ENCODE peak calls at places on chromosomes 12 and 14, in nine cellular contexts. O is IMR-90, F is HepG2, H is spleen, M is GM12878, W is transverse colon, P is stomach, N is Peyer's patch, U is ovary. J is an unnamed sample.

GRCh38 chr12:131894981-131895639 is 688 bp downstream of the ULK1 start:
- DNase-seq in W (peak), F (no peak), H (peak), M (no peak), U (peak), P (peak), N (peak), O (no peak), J (peak)

GRCh38 chr12:101823891-101824290 is 6.9 kb downstream of the GNPTAB start:
- DNase-seq in P (peak), H (no peak), U (no peak), F (peak), N (peak), O (no peak), M (no peak), W (peak), J (peak)

GRCh38 chr12:104296718-104297117 is 6.8 kb upstream of the EID3 start:
- DNase-seq in O (no peak), N (no peak), F (no peak), U (no peak), H (no peak), W (no peak), P (no peak), M (no peak), J (no peak)

GRCh38 chr12:93957870-93958269 is 190.5 kb upstream of the PLXNC1 start:
- DNase-seq in F (no peak), M (no peak), O (peak), P (no peak), W (no peak), N (no peak), H (no peak), U (no peak), J (no peak)

GRCh38 chr12:49619286-49619685 is 4.1 kb upstream of the PRPF40B start:
- DNase-seq in W (no peak), O (peak), U (no peak), P (no peak), N (no peak), H (no peak), M (no peak), F (no peak), J (no peak)

GRCh38 chr12:10959777-10960176 is 20.7 kb upstream of the TAS2R14 start:
- DNase-seq in P (no peak), O (no peak), F (peak), M (no peak), W (no peak), U (no peak), H (no peak), N (no peak), J (no peak)

GRCh38 chr12:55619352-55620138 is 17.1 kb upstream of the OR10P1 start:
- DNase-seq in P (no peak), U (no peak), H (no peak), M (peak), F (peak), O (peak), W (peak), N (no peak), J (peak)

GRCh38 chr12:87661770-87662402 is 367.3 kb downstream of the C12orf50 start:
- DNase-seq in M (no peak), N (no peak), F (no peak), U (no peak), H (no peak), W (no peak), P (no peak), O (peak), J (no peak)

GRCh38 chr12:106741247-106741646 is 33.2 kb upstream of the RIC8B start:
- DNase-seq in O (no peak), M (no peak), P (no peak), N (no peak), F (no peak), U (no peak), W (no peak), H (no peak), J (no peak)

GRCh38 chr12:110661337-110661972 is 27.5 kb downstream of the HVCN1 start:
- DNase-seq in U (no peak), P (peak), H (peak), M (peak), O (no peak), N (peak), F (no peak), W (peak), J (no peak)

GRCh38 chr14:61063461-61063860 is 82.4 kb downstream of the SLC38A6 start:
- DNase-seq in M (no peak), O (no peak), W (no peak), H (no peak), F (no peak), U (no peak), P (no peak), N (no peak), J (no peak)

GRCh38 chr14:60250318-60251035 is 1.5 kb downstream of the PPM1A start:
- DNase-seq in H (peak), M (no peak), O (peak), W (peak), N (no peak), P (no peak), F (peak), U (no peak), J (no peak)

GRCh38 chr12:132163911-132164288 is 19.6 kb downstream of the NOC4L start:
- DNase-seq in H (peak), N (no peak), O (no peak), M (no peak), U (no peak), W (no peak), P (no peak), F (no peak), J (no peak)

GRCh38 chr12:130427381-130427887 is 89.7 kb downstream of the PIWIL1 start:
- DNase-seq in W (peak), H (peak), U (no peak), F (no peak), P (no peak), M (no peak), O (no peak), N (no peak), J (no peak)

GRCh38 chr14:85010186-85010585 is 519.8 kb upstream of the FLRT2 start:
- DNase-seq in W (no peak), M (no peak), F (no peak), P (no peak), O (no peak), H (no peak), U (no peak), N (no peak), J (no peak)

GRCh38 chr14:73245401-73246325 is 8.4 kb downstream of the PAPLN start:
- DNase-seq in O (no peak), W (peak), H (peak), U (no peak), P (peak), F (no peak), N (peak), M (no peak), J (no peak)

GRCh38 chr14:99384446-99385417 is 95.9 kb downstream of the SETD3 start:
- DNase-seq in P (no peak), W (no peak), N (no peak), M (no peak), O (no peak), F (no peak), H (no peak), U (no peak), J (no peak)

GRCh38 chr12:126617312-126617711 is 1552.1 kb downstream of the AACS start:
- DNase-seq in O (no peak), U (no peak), M (no peak), H (no peak), F (no peak), P (no peak), W (no peak), N (no peak), J (peak)

GRCh38 chr14:95319312-95320075 is at the start of gene CLMN:
- DNase-seq in M (no peak), W (peak), H (peak), U (peak), F (no peak), P (peak), O (peak), N (peak), J (peak)

GRCh38 chr12:48717252-48717695 is 767 bp upstream of the CCNT1 start:
- DNase-seq in O (peak), N (no peak), F (no peak), W (no peak), P (no peak), H (no peak), U (no peak), M (peak), J (no peak)

GRCh38 chr12:12505544-12506501 is 56.8 kb downstream of the DUSP16 start:
- DNase-seq in W (no peak), N (no peak), H (no peak), M (peak), U (no peak), O (peak), F (peak), P (no peak), J (no peak)

GRCh38 chr12:85626031-85626781 is 210.0 kb downstream of the RASSF9 start:
- DNase-seq in F (no peak), M (no peak), W (no peak), H (no peak), N (no peak), U (no peak), O (peak), P (no peak), J (peak)

GRCh38 chr14:52355016-52355430 is 40.9 kb downstream of the PTGER2 start:
- DNase-seq in F (no peak), P (no peak), W (no peak), M (no peak), N (no peak), H (no peak), U (no peak), O (peak), J (no peak)

GRCh38 chr12:57888407-57889157 is 42.1 kb upstream of the CTDSP2 start:
- DNase-seq in H (no peak), P (peak), F (no peak), N (no peak), M (no peak), W (peak), O (peak), U (peak), J (peak)

GRCh38 chr12:42819801-42820200 is 230.3 kb upstream of the PRICKLE1 start:
- DNase-seq in O (no peak), M (no peak), U (no peak), N (no peak), H (no peak), W (no peak), F (no peak), P (no peak), J (no peak)

GRCh38 chr14:76755610-76756390 is 5.5 kb upstream of the VASH1 start:
- DNase-seq in U (no peak), M (no peak), O (no peak), P (no peak), N (no peak), H (no peak), W (no peak), F (no peak), J (no peak)

GRCh38 chr14:36856095-36856878 is 194.6 kb downstream of the PAX9 start:
- DNase-seq in P (no peak), F (peak), H (no peak), M (no peak), W (peak), N (no peak), U (no peak), O (no peak), J (no peak)

GRCh38 chr14:78245238-78245637 is 75.1 kb downstream of the NRXN3 start:
- DNase-seq in H (no peak), O (no peak), M (no peak), P (peak), W (peak), N (no peak), U (no peak), F (no peak), J (no peak)

GRCh38 chr14:24315807-24316596 is 4.7 kb downstream of the LTB4R start:
- DNase-seq in O (no peak), M (no peak), F (peak), N (no peak), U (peak), P (peak), W (peak), H (peak), J (no peak)

GRCh38 chr12:90627180-90627896 is 327.6 kb downstream of the CCER1 start:
- DNase-seq in P (no peak), H (peak), U (no peak), N (no peak), F (no peak), W (no peak), M (no peak), O (peak), J (no peak)

DNA sequence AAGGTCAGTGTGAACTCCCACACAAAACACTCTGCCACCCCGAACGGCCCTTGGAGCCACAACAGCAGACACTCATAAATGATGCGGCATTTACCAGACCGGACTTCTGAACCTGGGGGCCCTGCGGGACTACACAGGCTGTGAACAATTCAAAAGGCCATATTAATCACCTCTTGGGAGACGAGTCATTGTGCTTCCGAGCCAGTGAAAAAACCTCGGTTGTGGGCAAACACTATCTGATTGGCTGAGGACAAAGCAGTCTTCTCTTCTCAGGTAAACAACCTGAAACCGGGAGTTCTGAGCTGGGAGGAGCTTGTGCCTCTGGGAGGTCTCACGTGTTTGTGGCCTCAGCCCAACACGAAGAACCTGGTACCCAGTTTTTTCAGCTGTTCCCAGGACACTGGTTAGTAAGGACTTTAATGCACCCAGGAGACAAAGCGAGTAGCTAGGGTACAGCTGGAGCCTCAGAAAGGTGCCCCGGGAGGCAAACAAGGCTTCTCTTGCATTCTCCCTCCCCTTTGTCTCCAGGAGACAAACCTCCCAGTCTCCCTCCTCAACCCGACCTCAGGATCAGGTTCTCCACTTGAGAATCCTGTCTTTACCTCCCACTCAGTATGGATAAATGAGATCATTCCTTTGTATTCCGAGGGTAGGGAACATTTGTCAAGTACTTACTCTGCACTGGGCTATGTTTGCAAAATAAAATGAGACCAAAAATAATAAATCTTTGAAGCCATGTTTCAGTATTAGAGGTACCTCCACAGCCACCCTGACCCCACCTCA is 35.2 kb downstream of the VWF start:
- DNase-seq in M (no peak), O (peak), W (peak), N (no peak), U (no peak), P (no peak), F (peak), H (peak), J (peak)
- TF ChIP-seq POLR2A in M (no peak), O (no peak), W (no peak), N (peak), U (no peak), P (no peak), F (no peak), H (no peak), J (no peak)

DNA sequence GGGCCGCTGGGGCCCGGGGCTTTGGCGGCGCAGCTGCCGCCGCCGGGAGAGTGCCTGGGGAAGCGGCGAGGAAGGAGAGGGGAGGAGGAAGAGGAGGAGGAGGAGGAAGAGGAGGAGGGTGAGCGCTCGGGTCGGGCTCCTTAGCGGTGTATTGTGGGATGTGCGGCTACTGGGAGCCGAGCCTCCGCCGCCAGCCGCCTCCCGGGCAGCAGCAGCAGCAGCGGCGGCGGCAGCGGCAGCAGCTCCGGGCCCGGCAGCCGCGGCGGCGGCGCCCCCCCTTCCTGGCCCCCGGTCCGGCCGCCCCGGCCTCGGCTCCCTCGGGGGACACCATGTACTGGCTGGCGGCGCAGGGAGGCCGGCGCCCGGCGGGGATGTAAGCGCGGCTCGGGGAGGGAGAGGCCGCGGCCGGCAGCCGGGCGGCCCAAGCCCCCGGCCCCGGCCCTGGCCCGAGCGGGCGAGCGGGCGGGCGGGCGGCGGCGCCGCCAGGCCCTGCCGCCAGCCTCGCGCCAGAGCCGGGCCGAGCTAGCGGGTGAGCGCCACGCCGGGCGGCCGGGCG is at the start of gene SETD1B:
- DNase-seq in O (peak), N (no peak), M (no peak), U (peak), F (no peak), H (peak), P (peak), W (peak), J (peak)
- TF ChIP-seq POLR2A in O (no peak), N (no peak), M (no peak), U (peak), F (no peak), H (peak), P (no peak), W (no peak), J (peak)

GRCh38 chr12:62834406-62834805 is 100.5 kb downstream of the PPM1H start:
- DNase-seq in O (no peak), P (no peak), F (no peak), W (peak), N (no peak), U (peak), H (no peak), M (no peak), J (no peak)
- TF ChIP-seq POLR2A in O (no peak), P (no peak), F (no peak), W (no peak), N (no peak), U (no peak), H (no peak), M (no peak), J (no peak)

DNA sequence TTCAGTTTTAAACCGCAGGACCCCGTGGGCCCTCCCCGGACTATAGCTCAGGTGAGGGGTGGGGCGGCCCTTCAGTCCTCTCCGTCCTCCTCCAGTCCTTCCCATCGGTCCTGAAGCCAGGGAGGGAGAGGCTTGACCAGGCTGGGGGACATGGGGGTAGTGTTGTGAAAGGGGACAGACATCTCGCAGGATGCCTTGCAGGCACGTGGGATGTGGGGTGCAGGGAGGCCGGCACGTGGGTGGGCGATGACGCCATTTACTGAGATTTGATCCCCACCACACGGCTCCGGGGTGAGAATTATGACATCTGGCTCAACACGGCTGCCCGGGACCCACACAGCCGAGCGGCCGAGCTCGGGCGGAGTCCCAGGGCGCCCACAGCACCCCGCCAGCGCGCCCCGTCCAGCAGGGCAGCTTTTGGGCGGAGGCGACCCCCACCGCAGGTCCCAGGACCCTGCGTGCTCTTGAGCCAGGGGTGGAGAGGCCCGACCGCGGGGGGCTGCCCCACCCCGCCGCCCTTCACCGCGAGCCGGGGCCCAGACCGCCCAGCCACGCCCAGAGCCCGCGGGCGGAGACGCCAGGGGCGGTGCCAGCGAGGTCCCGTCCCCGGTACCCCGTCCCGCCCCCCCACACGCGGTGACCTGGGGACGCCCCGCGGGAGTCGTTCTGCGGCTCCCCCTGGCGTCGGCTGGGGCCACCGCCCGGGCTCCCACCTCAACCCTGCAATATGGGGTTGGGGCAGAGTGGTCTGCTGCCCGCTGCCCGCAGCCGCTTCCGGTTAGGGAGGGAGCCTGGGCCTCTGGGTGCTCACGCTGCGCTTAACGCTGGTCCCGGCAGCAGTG is 3.3 kb upstream of the EXOC3L4 start:
- DNase-seq in H (peak), P (peak), N (peak), O (peak), U (peak), M (no peak), W (peak), F (no peak), J (peak)
- TF ChIP-seq POLR2A in H (no peak), P (no peak), N (peak), O (no peak), U (no peak), M (no peak), W (no peak), F (no peak), J (no peak)

GRCh38 chr14:67602995-67603545 is 3.0 kb upstream of the PIGH start:
- DNase-seq in M (peak), W (no peak), P (no peak), U (no peak), O (no peak), F (no peak), N (peak), H (no peak), J (no peak)

GRCh38 chr14:67602071-67602470 is 2.0 kb upstream of the PIGH start:
- DNase-seq in P (no peak), N (no peak), F (no peak), U (no peak), W (no peak), H (no peak), O (no peak), M (no peak), J (no peak)

DNA sequence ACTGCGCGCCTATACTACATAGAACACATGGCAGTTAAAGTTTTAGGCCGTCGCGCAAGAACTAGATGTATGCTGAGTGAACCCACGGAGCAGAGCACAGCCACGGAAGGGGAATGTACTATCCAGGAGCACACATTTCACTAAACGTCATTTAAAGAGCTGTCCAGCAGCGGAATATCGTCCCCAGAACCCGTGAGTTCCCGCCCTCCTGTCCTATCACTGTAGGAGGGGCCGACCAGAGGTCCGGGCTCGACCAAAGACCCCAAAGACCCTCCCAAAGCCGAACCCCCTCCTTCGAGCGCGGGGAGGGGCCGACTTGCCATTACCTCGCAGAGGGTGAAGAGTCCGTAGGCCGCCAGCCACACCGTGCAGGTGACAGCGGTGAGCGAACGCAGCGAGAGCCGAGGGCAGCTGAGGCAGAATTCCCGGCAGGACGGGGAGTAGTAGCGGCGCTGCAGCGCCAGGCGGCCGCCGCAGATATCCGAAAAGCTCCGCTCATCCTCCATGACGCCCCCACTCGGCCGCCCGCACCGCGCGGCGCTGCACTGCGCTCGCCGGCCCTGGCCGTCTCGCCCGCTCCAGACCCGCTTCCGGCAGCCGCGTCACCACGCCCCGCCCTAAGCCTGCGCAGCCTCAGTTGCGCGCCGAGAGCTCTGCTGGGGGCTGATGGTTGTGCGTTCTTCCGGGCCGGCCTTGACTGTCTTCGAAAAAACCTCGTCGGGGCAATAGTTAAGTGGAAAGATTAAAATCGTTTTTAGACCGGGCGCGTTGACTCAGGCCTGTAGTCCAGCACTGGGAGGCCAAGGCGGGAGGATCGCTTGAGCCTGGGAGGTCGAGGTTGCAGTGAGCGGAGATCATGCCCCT is at the start of gene PIGH:
- DNase-seq in F (peak), W (peak), U (peak), M (peak), H (peak), P (peak), O (peak), N (peak), J (peak)
- TF ChIP-seq POLR2A in F (peak), W (peak), U (peak), M (peak), H (peak), P (no peak), O (no peak), N (peak), J (peak)